ENCODE peak calls at places on chromosomes 4 and X, in four cellular contexts. One of them, this sample, is unnamed.

GRCh38 chr4:54065282-54066087 is 1.1 kb upstream of the CHIC2 start:
- DNase-seq in endothelial cell: peak
- DNase-seq in AG04450: no peak
- DNase-seq in heart left ventricle: no peak
- DNase-seq in this sample: no peak

GRCh38 chr4:185535818-185536729 is 767 bp upstream of the PDLIM3 start:
- DNase-seq in AG04450: no peak
- DNase-seq in heart left ventricle: peak
- DNase-seq in endothelial cell: no peak
- DNase-seq in this sample: no peak

GRCh38 chr4:126627255-126627654 is 1005.5 kb upstream of the INTU start:
- DNase-seq in AG04450: no peak
- DNase-seq in endothelial cell: peak
- DNase-seq in heart left ventricle: no peak
- DNase-seq in this sample: no peak

GRCh38 chrX:18465051-18465450 is 39.6 kb downstream of the CDKL5 start:
- DNase-seq in heart left ventricle: no peak
- DNase-seq in endothelial cell: no peak
- DNase-seq in AG04450: no peak
- DNase-seq in this sample: no peak

GRCh38 chrX:30904632-30905031 is 15.6 kb upstream of the TAB3 start:
- DNase-seq in heart left ventricle: no peak
- DNase-seq in endothelial cell: no peak
- DNase-seq in AG04450: no peak
- DNase-seq in this sample: no peak

GRCh38 chrX:57900961-57901360 is 9.3 kb downstream of the ZXDA start:
- DNase-seq in endothelial cell: no peak
- DNase-seq in AG04450: no peak
- DNase-seq in heart left ventricle: no peak
- DNase-seq in this sample: no peak

GRCh38 chrX:75546724-75547123 is 23.9 kb upstream of the ZDHHC15 start:
- DNase-seq in endothelial cell: no peak
- DNase-seq in AG04450: no peak
- DNase-seq in heart left ventricle: no peak
- DNase-seq in this sample: no peak

GRCh38 chrX:57573754-57574153 is 18.1 kb upstream of the ZXDB start:
- DNase-seq in endothelial cell: peak
- DNase-seq in heart left ventricle: no peak
- DNase-seq in AG04450: no peak
- DNase-seq in this sample: no peak

GRCh38 chrX:129983575-129984131 is 1.2 kb downstream of the BCORL1 start:
- DNase-seq in heart left ventricle: peak
- DNase-seq in AG04450: no peak
- DNase-seq in endothelial cell: no peak
- DNase-seq in this sample: peak

GRCh38 chrX:72545990-72546389 is 26.7 kb downstream of the HDAC8 start:
- DNase-seq in heart left ventricle: no peak
- DNase-seq in AG04450: no peak
- DNase-seq in endothelial cell: no peak
- DNase-seq in this sample: no peak
- TF ChIP-seq CTCF in heart left ventricle: no peak
- TF ChIP-seq CTCF in AG04450: no peak
- TF ChIP-seq CTCF in endothelial cell: no peak
- TF ChIP-seq CTCF in this sample: no peak

DNA sequence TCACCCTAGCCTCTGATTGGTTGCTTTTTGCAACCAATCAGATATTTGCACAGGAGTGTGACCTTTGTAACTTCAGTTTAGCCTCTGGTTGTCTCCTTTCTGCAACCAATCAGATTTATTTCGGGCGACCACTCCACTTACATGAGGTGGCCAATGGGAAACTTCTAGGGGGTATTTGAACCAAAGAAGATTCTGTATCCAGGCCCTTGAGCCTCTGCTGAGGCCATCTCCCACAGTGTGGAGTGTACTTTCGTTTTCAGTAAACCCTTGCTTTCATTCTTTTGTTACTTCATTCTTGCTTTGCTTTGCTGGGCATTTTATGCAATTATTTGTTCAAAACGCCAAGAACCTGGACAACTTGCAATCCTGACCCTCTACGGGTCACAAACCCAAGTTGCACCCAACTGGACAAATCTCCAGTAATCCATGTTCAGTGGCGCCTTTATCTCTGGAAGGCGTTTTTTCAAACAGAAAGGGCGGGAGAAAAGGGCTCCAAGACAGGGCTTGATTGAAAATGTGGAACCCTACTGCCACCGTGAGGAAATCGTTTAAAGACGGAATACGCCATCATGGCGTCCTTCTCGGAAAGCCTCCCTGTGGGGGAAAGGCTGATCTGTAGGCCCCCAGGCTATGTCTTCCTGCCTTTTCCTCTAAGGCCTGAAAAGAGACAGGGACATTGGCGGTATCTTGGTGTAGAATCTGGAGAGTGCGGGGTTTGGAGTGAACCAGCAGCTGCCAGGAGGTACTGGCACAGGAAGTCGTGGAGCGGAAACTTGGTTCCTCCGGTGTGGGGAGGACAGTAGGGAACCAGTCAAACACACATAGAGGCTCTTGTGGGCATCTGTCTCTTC is 184.6 kb downstream of the OR13H1 start:
- DNase-seq in endothelial cell: no peak
- DNase-seq in AG04450: no peak
- DNase-seq in heart left ventricle: no peak
- DNase-seq in this sample: no peak
- TF ChIP-seq CTCF in endothelial cell: no peak
- TF ChIP-seq CTCF in AG04450: no peak
- TF ChIP-seq CTCF in heart left ventricle: peak
- TF ChIP-seq CTCF in this sample: no peak

DNA sequence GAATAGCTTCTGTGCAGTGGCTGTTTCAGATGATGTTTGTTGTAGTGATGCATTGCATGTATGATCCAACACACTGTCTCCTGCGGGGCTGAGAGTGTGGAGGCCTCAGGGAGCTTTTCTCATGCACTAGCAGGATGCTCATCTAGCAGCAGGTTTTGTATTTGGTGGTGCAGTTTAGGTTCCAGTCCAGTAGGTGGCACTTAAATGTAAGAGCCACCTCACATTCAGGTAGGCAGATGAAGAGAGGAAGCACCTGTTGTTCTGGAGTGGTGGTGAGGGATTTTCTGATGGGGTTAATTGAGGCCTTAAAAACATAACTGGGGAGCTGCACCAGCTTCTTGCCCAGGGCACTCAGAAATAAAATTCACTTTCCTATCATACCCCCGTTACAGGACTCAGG is 300.9 kb downstream of the SPIN4 start:
- DNase-seq in AG04450: no peak
- DNase-seq in endothelial cell: no peak
- DNase-seq in heart left ventricle: no peak
- DNase-seq in this sample: no peak
- TF ChIP-seq CTCF in AG04450: no peak
- TF ChIP-seq CTCF in endothelial cell: no peak
- TF ChIP-seq CTCF in heart left ventricle: no peak
- TF ChIP-seq CTCF in this sample: peak

GRCh38 chr4:119210760-119211159 is 1.8 kb upstream of the USP53 start:
- DNase-seq in heart left ventricle: no peak
- DNase-seq in AG04450: no peak
- DNase-seq in endothelial cell: no peak
- DNase-seq in this sample: no peak

GRCh38 chr4:119212251-119212963 is at the start of gene USP53:
- DNase-seq in heart left ventricle: peak
- DNase-seq in endothelial cell: peak
- DNase-seq in AG04450: peak
- DNase-seq in this sample: peak

GRCh38 chr4:119209586-119209985 is 2.9 kb upstream of the USP53 start:
- DNase-seq in endothelial cell: no peak
- DNase-seq in heart left ventricle: no peak
- DNase-seq in AG04450: no peak
- DNase-seq in this sample: no peak

GRCh38 chr4:119211856-119212250 is 660 bp upstream of the USP53 start:
- DNase-seq in AG04450: no peak
- DNase-seq in endothelial cell: no peak
- DNase-seq in heart left ventricle: no peak
- DNase-seq in this sample: no peak

DNA sequence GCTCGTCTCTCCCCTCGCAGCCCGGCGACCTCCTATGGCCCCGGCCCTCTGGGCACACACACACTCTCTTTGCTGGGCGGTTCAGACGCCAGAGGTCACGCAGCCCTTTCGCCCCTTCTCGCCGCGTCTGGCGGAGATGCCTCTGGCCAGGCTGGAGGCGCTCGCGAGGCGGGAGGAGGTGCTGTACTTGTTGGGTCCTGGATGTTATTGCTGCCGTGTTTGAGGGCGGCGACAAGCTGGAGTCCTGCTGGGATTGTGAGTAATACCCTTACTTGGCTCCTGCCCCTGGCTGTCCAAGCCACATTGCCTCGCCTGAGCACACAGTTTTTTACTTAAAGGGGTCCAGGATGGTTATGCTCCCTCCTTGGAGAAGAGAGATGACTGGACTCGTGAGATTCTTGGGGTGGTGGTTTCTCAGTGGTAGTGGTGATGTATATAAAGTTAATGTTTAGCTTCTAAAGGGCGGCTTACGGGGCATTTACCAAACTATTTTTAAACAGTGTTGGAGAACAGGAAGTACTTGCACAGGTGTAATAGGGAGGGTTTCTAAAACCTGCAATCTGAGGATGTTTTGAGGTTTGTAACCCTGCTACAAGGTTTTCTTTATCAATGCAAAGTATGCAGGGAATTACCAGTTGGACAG is 572 bp downstream of the USP53 start:
- DNase-seq in endothelial cell: peak
- DNase-seq in heart left ventricle: peak
- DNase-seq in AG04450: peak
- DNase-seq in this sample: peak
- TF ChIP-seq CTCF in endothelial cell: no peak
- TF ChIP-seq CTCF in heart left ventricle: peak
- TF ChIP-seq CTCF in AG04450: peak
- TF ChIP-seq CTCF in this sample: no peak

This sample was measured in PC-9.